ENCODE peak calls at places on chromosome 18, in seven cellular contexts. Y is SK-MEL-5; J is EL; F is kidney; Q is stimulated activated CD4-positive, alpha-beta T cell treated with anti-CD3 and anti-CD28 coated beads, Interleukin-1b, Interleukin-23, amount 100 ng/mL, for 24 hours; G is COR-L47; K is astrocyte. S is an unnamed sample.

GRCh38 chr18:49013961-49014604 is 63.3 kb upstream of the SMAD7 start:
- DNase-seq in F (peak), Q (no peak), G (no peak), K (no peak), Y (no peak), J (no peak), S (no peak)

GRCh38 chr18:4283746-4284291 is 171.3 kb downstream of the DLGAP1 start:
- DNase-seq in Y (peak), F (no peak), K (no peak), Q (no peak), J (no peak), G (no peak), S (no peak)

GRCh38 chr18:64019922-64020756 is 50.3 kb downstream of the SERPINB8 start:
- DNase-seq in Y (no peak), F (no peak), Q (no peak), G (no peak), K (no peak), J (no peak), S (no peak)

GRCh38 chr18:66235206-66235605 is 368.7 kb downstream of the CDH19 start:
- DNase-seq in Q (no peak), Y (peak), K (no peak), F (no peak), G (no peak), J (no peak), S (no peak)

GRCh38 chr18:34809697-34810096 is 99.6 kb downstream of the DTNA start:
- DNase-seq in G (peak), Q (no peak), Y (peak), K (no peak), F (no peak), J (peak), S (peak)

GRCh38 chr18:9986156-9986930 is 72.5 kb downstream of the VAPA start:
- DNase-seq in Q (no peak), J (no peak), K (no peak), Y (no peak), G (no peak), F (no peak), S (no peak)

GRCh38 chr18:57803119-57803969 is at the start of gene ATP8B1:
- DNase-seq in Y (no peak), F (peak), Q (no peak), K (peak), G (peak), J (peak), S (no peak)

GRCh38 chr18:8130089-8130488 is 479.1 kb upstream of the RAB12 start:
- DNase-seq in K (no peak), Y (no peak), G (no peak), F (no peak), J (no peak), Q (no peak), S (no peak)

GRCh38 chr18:77105021-77105420 is 27.6 kb downstream of the MBP start:
- DNase-seq in G (no peak), Q (no peak), Y (no peak), F (peak), J (no peak), K (no peak), S (peak)